ENCODE peak calls at places on chromosomes 13 and 19, in four cellular contexts. S, T, X and A are unnamed samples.

GRCh38 chr19:15126511-15126910 is 19.3 kb downstream of the SYDE1 start:
- DNase-seq in S (no peak), T (no peak), X (no peak), A (no peak)

GRCh38 chr19:1453525-1454371 is 3.8 kb downstream of the APC2 start:
- DNase-seq in X (peak; percentile 63), T (no peak), S (no peak), A (no peak)

GRCh38 chr13:43573361-43573740 is 213.4 kb downstream of the ENOX1 start:
- DNase-seq in X (no peak), S (no peak), T (no peak), A (peak; percentile 75)

GRCh38 chr19:4482721-4483120 is 10.6 kb downstream of the HDGFL2 start:
- DNase-seq in X (peak; percentile 37), S (no peak), T (no peak), A (no peak)

GRCh38 chr19:46015961-46016425 is 6.9 kb downstream of the PGLYRP1 start:
- DNase-seq in S (no peak), X (no peak), T (no peak), A (no peak)

GRCh38 chr13:87678353-87678752 is 7.2 kb downstream of the SLITRK5 start:
- DNase-seq in S (no peak), X (no peak), T (no peak), A (no peak)

GRCh38 chr13:74867460-74867859 is 614.5 kb downstream of the TBC1D4 start:
- DNase-seq in X (no peak), S (no peak), T (no peak), A (no peak)

GRCh38 chr13:114146629-114147028 is 14.2 kb upstream of the RASA3 start:
- DNase-seq in X (no peak), S (no peak), T (no peak), A (peak; percentile 51)

GRCh38 chr19:40633207-40633606 is 32.0 kb downstream of the LTBP4 start:
- DNase-seq in S (peak; percentile 85), T (no peak), X (no peak), A (no peak)

GRCh38 chr19:2253106-2254051 is 2.8 kb downstream of the JSRP1 start:
- DNase-seq in S (no peak), X (peak; percentile 79), T (no peak), A (peak; percentile 67)

GRCh38 chr19:35331551-35332214 is 2.7 kb downstream of the CD22 start:
- DNase-seq in S (no peak), T (no peak), X (no peak), A (no peak)

DNA sequence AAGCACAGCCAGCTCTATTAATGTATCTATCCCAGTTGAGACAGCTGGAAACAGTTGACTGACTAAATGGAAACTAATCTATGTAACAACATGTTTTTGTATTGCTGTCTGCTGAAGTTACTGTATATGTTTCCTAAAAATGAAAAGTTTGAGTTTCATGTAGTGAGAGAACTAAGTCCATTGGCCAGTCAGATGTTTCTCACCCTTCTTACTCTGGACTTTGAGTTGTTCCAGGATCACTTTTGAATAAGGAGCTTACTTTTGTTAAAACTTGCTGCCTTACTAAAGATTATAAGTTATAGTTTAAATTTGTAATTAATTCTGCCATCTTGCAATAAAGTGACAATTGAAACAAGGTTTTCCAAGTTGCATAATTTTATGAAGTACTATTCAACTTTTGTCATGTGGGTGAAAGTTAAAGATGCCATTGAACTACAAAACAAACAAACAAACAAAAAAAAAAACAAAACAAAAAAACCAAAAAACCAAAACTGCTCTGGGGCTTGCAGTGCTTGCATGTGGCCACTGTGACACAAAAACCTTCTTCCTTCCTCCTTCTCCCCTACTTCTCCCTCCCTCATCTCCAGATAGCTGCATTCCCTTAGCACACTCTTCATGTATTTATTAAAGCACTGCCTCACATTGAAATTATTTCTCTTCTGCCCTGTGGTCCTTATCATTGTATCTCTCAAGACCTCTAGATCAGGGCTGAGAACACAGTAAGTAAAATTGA is 15.3 kb downstream of the WDFY2 start:
- DNase-seq in S (no peak), T (no peak), X (no peak), A (no peak)
- H3K4me2 ChIP-seq in S (no peak overlapping the region), T (no peak overlapping the region), X (no peak overlapping the region), A (no peak overlapping the region)

GRCh38 chr19:58020985-58021384 is 12.8 kb upstream of the ZSCAN1 start:
- DNase-seq in X (no peak), T (no peak), S (no peak), A (no peak)
- H4K5ac ChIP-seq in X (no peak overlapping the region), T (no peak overlapping the region), S (no peak overlapping the region), A (no peak overlapping the region)

DNA sequence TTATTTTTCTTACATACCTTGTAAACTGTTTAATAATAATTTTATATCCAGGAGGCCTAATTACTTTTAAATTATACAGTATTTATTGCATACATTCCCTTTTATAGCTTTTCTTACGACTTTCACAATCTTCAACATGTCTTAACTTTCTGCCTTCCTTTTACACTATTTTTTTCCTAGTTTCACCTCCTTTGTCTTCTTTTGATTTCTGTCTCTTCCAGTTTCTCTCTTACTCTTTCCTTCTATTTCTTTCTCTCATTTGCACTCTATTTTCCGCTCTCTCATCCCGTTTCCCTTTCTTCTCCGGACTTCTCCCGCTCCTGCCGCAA is 11.5 kb downstream of the ZNF552 start:
- DNase-seq in X (no peak), T (no peak), S (no peak), A (no peak)
- H3K27ac ChIP-seq in X (peak overlapping the region; percentile 99), T (peak overlapping the region; percentile 93), S (peak overlapping the region; percentile 88), A (peak overlapping the region; percentile 97)

GRCh38 chr19:51372021-51372648 is 319 bp downstream of the NKG7 start:
- DNase-seq in T (no peak), X (no peak), S (no peak), A (no peak)
- H3K4me2 ChIP-seq in T (no peak overlapping the region), X (no peak overlapping the region), S (no peak overlapping the region), A (no peak overlapping the region)

GRCh38 chr19:9968820-9969687 is 32.7 kb upstream of the OLFM2 start:
- DNase-seq in S (no peak), X (no peak), T (no peak), A (no peak)
- H4K5ac ChIP-seq in S (no peak overlapping the region), X (no peak overlapping the region), T (no peak overlapping the region), A (no peak overlapping the region)